ENCODE peak calls at places on chromosomes 11 and 22, in nine cellular contexts. I is lower leg skin, F is suprapubic skin, Q is breast epithelium, W is heart left ventricle, E is NB4, Y is ovary, P is HCT116, V is spleen. T is an unnamed sample.

GRCh38 chr11:132858203-132858602 is 674.1 kb downstream of the OPCML start:
- DNase-seq in W (no peak), V (no peak), E (peak), I (no peak), P (no peak), Y (no peak), Q (no peak), F (no peak), T (no peak)

GRCh38 chr22:31038686-31039085 is 42.4 kb upstream of the SMTN start:
- DNase-seq in I (no peak), Q (no peak), P (no peak), V (no peak), W (no peak), Y (no peak), E (no peak), F (no peak), T (no peak)

GRCh38 chr22:17953147-17953546 is 71.2 kb downstream of the MICAL3 start:
- DNase-seq in Y (no peak), I (no peak), Q (no peak), E (no peak), W (no peak), P (no peak), V (no peak), F (no peak), T (no peak)

GRCh38 chr11:110305169-110306018 is 9.0 kb upstream of the RDX start:
- DNase-seq in F (no peak), I (no peak), E (no peak), Q (no peak), V (no peak), P (no peak), W (no peak), Y (no peak), T (no peak)

GRCh38 chr11:69190796-69191536 is 35.2 kb downstream of the SMIM38 start:
- DNase-seq in Q (no peak), F (no peak), W (no peak), I (no peak), Y (no peak), P (no peak), V (no peak), E (no peak), T (no peak)

GRCh38 chr11:33557201-33557600 is 143.4 kb downstream of the C11orf91 start:
- DNase-seq in I (no peak), P (no peak), W (no peak), Q (no peak), Y (no peak), F (no peak), E (no peak), V (no peak), T (no peak)

GRCh38 chr11:84524422-84525051 is 1102.6 kb downstream of the DLG2 start:
- DNase-seq in Q (no peak), P (no peak), V (no peak), W (no peak), E (peak), F (no peak), Y (no peak), I (no peak), T (no peak)

GRCh38 chr11:120964857-120965256 is 59.0 kb upstream of the TBCEL start:
- DNase-seq in I (no peak), E (no peak), P (no peak), V (no peak), Q (no peak), Y (no peak), F (no peak), W (no peak), T (no peak)

GRCh38 chr11:76700177-76701100 is 29.9 kb upstream of the LRRC32 start:
- DNase-seq in W (no peak), F (no peak), Y (peak), I (peak), V (peak), Q (no peak), P (peak), E (no peak), T (no peak)
- TF ChIP-seq POLR2A in W (no peak), F (no peak), Y (no peak), I (no peak), V (no peak), Q (no peak), P (no peak), E (no peak), T (no peak)

GRCh38 chr11:206002-206384 is 1.2 kb downstream of the BET1L start:
- DNase-seq in V (no peak), E (no peak), P (no peak), Y (no peak), W (no peak), I (peak), Q (peak), F (peak), T (peak)
- H3K4me3 ChIP-seq in V (peak), E (peak), P (peak), Y (peak), W (peak), I (no peak), Q (peak), F (peak), T (peak)

GRCh38 chr11:62854013-62854824 is 14.8 kb upstream of the WDR74 start:
- DNase-seq in I (no peak), F (no peak), E (no peak), Y (no peak), P (no peak), V (peak), Q (no peak), W (no peak), T (no peak)

GRCh38 chr11:62856333-62856910 is 17.0 kb upstream of the WDR74 start:
- DNase-seq in E (peak), I (no peak), Y (no peak), V (peak), P (no peak), W (no peak), Q (no peak), F (no peak), T (no peak)

GRCh38 chr11:62855571-62856332 is 16.4 kb upstream of the WDR74 start:
- DNase-seq in Q (peak), Y (peak), P (peak), I (peak), W (peak), V (peak), F (peak), E (peak), T (peak)

GRCh38 chr11:62853279-62853965 is 14.0 kb upstream of the WDR74 start:
- DNase-seq in I (no peak), Q (no peak), Y (no peak), W (no peak), F (no peak), E (no peak), V (no peak), P (no peak), T (no peak)

DNA sequence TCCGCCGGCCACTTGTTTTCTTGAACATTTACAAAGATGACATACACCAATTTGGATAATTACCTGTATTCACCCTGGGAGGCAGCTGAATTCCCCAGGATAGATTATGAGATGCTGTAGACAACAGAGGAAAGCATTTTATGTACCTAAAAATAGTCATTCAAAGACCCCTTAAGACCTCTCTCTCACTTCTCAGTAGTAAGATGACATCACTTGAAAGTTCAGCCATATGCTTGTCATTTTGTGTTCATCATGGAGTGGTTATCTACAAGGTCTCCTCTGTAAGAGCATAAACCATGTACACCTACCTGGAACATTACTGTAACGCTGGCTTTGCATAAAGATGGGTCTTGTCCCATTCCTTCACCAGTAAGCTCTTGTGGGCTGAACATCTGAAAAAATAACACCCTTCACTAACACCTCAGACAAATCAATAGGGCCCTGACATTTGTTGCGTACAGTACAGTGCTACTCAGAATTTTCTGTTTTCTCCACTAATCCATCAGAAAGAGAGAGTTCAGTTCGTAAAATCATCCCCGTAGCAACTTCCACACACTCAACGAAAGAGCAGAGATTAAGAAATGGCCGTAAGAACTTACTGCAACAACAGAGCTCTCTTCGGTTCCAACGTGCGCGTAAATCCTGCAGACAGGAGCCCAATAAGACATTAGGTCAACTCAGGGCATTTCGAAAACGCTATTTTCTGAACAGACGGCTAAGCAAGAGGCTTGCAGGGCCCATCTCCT is 15.6 kb upstream of the WDR74 start:
- DNase-seq in V (no peak), F (no peak), W (no peak), E (peak), Y (no peak), Q (no peak), I (no peak), P (no peak), T (no peak)
- TF ChIP-seq POLR2A in V (no peak), F (no peak), W (no peak), E (no peak), Y (no peak), Q (no peak), I (no peak), P (no peak), T (no peak)

GRCh38 chr22:50242406-50242949 is 2.3 kb downstream of the TUBGCP6 start:
- DNase-seq in F (no peak), E (no peak), V (no peak), Q (no peak), Y (no peak), W (no peak), P (no peak), I (no peak), T (no peak)
- H3K4me3 ChIP-seq in F (peak), E (peak), V (peak), Q (peak), Y (peak), W (peak), P (no peak), I (no peak), T (peak)

GRCh38 chr11:2138075-2138435 is 1.1 kb downstream of the IGF2 start:
- DNase-seq in P (no peak), I (no peak), E (no peak), W (no peak), F (no peak), Y (no peak), Q (no peak), V (no peak), T (no peak)

GRCh38 chr11:2138436-2139117 is 612 bp downstream of the IGF2 start:
- DNase-seq in W (no peak), P (no peak), V (no peak), Q (no peak), F (no peak), Y (peak), I (no peak), E (no peak), T (no peak)

GRCh38 chr11:2136952-2137201 is 2.3 kb downstream of the IGF2 start:
- DNase-seq in P (no peak), F (no peak), E (no peak), I (no peak), Q (no peak), V (no peak), Y (no peak), W (no peak), T (no peak)

GRCh38 chr11:2136209-2136951 is 2.8 kb downstream of the IGF2 start:
- DNase-seq in F (no peak), Y (peak), I (no peak), P (no peak), W (no peak), E (no peak), V (no peak), Q (no peak), T (no peak)

DNA sequence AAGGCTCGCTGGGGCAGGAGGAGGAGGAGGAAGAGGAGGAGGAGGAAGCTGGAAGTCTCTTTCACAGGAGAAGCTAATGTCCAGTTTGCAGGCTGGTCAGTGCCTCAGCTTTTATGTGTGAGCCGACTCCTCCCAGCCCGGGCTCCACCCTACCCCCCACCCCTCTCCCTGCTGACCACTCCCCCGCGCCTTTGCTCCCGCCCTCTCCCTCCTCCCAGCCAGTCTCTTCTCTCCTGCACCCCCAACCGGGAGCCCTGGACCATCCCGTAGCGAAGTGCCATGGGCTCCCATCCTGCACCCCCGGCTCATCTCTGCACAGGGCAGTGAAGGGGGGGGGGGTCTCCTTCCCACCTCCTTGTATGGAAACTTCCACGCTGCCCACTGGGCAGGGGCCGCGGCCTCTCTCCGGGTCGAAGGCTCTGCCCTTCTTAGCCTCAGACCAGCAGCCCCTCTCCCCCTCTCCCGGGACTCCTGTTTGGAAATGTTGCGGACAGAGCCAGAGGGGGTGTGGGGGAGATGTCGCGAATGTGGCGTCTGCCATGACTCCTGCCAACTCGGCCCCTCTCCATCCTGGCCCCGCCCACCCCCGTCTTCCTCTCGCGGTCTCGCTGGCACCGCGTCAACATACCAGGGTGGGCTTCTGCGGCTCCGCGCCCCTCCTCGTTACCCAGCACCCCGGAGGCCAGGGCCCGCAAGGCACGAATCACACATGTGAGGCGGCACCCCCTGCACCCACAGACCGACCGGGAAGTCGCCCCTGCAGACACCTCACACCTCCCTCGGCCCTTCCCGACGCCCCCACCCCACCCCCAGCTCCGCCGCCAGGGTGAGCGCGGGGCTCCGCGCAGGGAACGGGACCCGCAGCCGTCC is 1.8 kb downstream of the IGF2 start:
- DNase-seq in F (no peak), W (peak), Q (no peak), V (no peak), E (no peak), Y (peak), I (no peak), P (peak), T (peak)
- TF ChIP-seq POLR2A in F (no peak), W (peak), Q (no peak), V (no peak), E (no peak), Y (no peak), I (no peak), P (no peak), T (no peak)

GRCh38 chr11:58513747-58514367 is 6.0 kb upstream of the OR5B21 start:
- DNase-seq in V (no peak), E (peak), W (no peak), P (peak), I (no peak), Y (no peak), Q (no peak), F (no peak), T (no peak)
- H3K4me3 ChIP-seq in V (no peak), E (no peak), W (no peak), P (no peak), I (no peak), Y (no peak), Q (no peak), F (no peak), T (no peak)